ENCODE peak calls at places on chromosomes 1 and 21, in nine cellular contexts. S is H1, Z is adrenal gland, A is left ventricle myocardium inferior, W is psoas muscle, L is astrocyte, U is dorsolateral prefrontal cortex, M is breast epithelium, F is heart left ventricle. P is an unnamed sample.

GRCh38 chr1:63958556-63958955 is 184.7 kb downstream of the ROR1 start:
- DNase-seq in M (no peak), S (no peak), L (no peak), F (no peak), W (no peak), A (no peak), U (no peak), Z (no peak), P (no peak)

GRCh38 chr21:29524055-29524454 is 225.3 kb downstream of the BACH1 start:
- DNase-seq in S (no peak), M (no peak), F (no peak), L (no peak), U (no peak), W (no peak), Z (no peak), A (no peak), P (no peak)

GRCh38 chr1:116411784-116412479 is 38.9 kb downstream of the ATP1A1 start:
- DNase-seq in W (no peak), M (no peak), S (no peak), L (peak; percentile 18), Z (no peak), U (no peak), A (no peak), F (no peak), P (no peak)

GRCh38 chr1:34296059-34296458 is 119.4 kb downstream of the C1orf94 start:
- DNase-seq in Z (no peak), A (no peak), M (no peak), S (no peak), W (no peak), U (no peak), F (peak; percentile 15), L (no peak), P (no peak)

GRCh38 chr1:7644086-7644485 is 127.0 kb upstream of the VAMP3 start:
- DNase-seq in L (no peak), Z (no peak), W (no peak), U (no peak), M (no peak), F (no peak), S (no peak), A (no peak), P (no peak)

GRCh38 chr21:45352621-45353125 is 52.3 kb upstream of the COL18A1 start:
- DNase-seq in Z (no peak), W (no peak), L (no peak), U (no peak), S (no peak), M (no peak), A (no peak), F (peak; percentile 55), P (no peak)

GRCh38 chr1:202235003-202235660 is 41.5 kb downstream of the LGR6 start:
- DNase-seq in M (no peak), S (no peak), L (no peak), U (no peak), W (no peak), A (no peak), F (no peak), Z (no peak), P (no peak)

GRCh38 chr1:175708787-175709186 is 34.6 kb downstream of the TNR start:
- DNase-seq in Z (no peak), F (no peak), S (no peak), L (no peak), U (peak; percentile 23), W (no peak), A (no peak), M (no peak), P (no peak)

GRCh38 chr1:29513357-29513756 is 277.0 kb downstream of the PTPRU start:
- DNase-seq in L (peak; percentile 65), F (no peak), S (peak; percentile 43), A (peak; percentile 22), M (no peak), Z (peak; percentile 21), U (peak; percentile 64), W (peak; percentile 24), P (peak; percentile 80)

GRCh38 chr1:15684468-15685283 is 556 bp downstream of the PLEKHM2 start:
- DNase-seq in Z (peak; percentile 50), U (no peak), W (peak; percentile 59), F (peak; percentile 80), S (no peak), M (peak; percentile 56), L (no peak), A (peak; percentile 42), P (peak; percentile 36)

GRCh38 chr1:239896980-239897379 is 194.7 kb upstream of the FMN2 start:
- DNase-seq in A (no peak), M (no peak), L (no peak), Z (no peak), W (no peak), U (no peak), F (no peak), S (no peak), P (no peak)

GRCh38 chr1:219155140-219155539 is 18.5 kb upstream of the LYPLAL1 start:
- DNase-seq in U (no peak), W (no peak), M (no peak), Z (no peak), F (no peak), A (no peak), L (no peak), S (no peak), P (no peak)

GRCh38 chr1:151024540-151025146 is 11.7 kb upstream of the BNIPL start:
- DNase-seq in M (peak; percentile 61), A (peak; percentile 78), Z (peak; percentile 80), U (peak; percentile 86), S (peak; percentile 73), L (peak; percentile 39), F (peak; percentile 85), W (peak; percentile 77), P (peak; percentile 53)

DNA sequence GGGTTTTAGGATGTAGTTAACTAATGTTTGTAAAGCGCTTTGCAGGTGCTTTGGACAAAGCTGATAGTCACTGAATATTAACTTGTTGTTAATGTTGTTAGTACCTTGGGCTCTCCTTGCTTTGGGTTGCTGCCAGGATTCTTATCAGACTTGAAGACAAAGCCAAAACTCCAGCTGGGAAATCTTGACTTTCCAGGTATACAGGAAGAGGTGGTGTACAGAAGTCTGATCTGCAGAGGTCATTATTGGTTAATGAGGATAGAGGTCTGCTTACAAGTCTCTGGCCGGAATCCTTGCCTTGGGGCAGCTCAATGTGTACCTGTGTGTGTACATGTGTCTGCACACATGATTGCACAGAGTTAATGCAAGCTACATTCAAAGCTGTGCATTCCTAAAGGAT is 96.0 kb upstream of the POU3F1 start:
- DNase-seq in L (no peak), W (no peak), M (no peak), Z (no peak), U (no peak), S (no peak), F (no peak), A (no peak), P (no peak)
- H3K27ac ChIP-seq in L (no peak overlapping the region), W (no peak overlapping the region), M (no peak overlapping the region), Z (no peak overlapping the region), U (no peak overlapping the region), S (no peak overlapping the region), F (no peak overlapping the region), A (no peak overlapping the region), P (no peak overlapping the region)

DNA sequence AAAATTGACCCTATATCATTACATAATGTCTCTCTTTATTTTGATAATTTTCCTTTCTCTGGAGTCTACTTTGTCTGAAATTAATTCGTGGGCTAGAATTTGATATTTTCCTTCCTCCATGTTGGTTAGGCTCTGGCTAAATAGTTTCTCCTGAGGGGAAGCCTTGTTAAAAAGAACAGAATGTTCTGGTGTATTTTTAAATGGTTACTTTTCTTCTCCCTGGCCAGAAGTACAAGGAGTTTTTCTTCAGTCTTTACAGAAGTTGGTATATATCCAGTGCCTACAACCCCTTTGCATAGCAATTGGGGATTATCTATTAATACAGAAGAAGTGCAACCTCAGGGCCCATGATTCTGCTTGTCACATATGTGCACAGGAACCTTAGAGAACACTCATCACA is 185.6 kb upstream of the RAB4A start:
- DNase-seq in U (no peak), F (no peak), W (no peak), A (no peak), M (no peak), S (no peak), L (no peak), Z (no peak), P (no peak)
- TF ChIP-seq CTCF in U (no peak), F (no peak), W (no peak), A (no peak), M (no peak), S (no peak), L (no peak), Z (no peak), P (no peak)

DNA sequence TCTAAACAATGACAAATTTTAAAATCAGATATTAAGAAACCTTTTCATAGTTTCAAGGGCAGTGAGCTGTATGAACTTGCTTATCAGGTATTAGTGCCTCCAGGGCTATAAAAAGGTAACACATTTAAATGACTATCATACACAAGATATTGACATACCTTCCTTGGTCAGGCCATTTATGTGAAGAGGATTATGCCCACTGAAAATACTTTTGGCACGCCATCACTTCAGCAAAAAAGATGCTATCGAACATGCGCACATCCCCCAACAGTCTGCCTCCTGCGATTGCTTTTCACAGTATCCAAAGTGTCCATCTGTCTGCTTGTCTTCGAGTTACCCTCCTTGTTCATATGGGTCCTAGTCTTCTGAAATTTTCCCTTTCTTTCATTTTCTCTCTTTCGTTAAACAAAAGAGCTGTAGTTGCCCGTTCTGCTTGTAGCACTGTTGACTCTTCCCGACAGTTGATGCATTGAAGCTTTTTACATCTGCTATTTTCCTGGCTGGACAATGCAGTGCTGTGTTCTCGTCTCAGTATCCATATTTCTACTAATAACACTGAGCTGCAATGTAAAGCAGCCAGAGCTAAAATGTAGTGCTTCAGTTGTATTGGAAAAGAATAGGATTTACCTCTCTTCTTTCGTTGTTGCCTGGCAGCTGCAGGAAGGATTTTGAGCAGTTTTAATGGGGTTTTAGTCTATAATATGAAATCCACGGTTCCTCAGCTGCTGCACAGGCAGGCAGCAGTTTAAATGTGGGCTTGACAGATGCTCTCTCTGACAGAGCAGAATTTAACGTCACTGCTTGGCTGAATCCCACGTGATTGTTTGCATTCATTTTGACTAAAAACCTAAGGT is at the start of gene B3GALT2:
- DNase-seq in M (no peak), L (peak; percentile 51), W (no peak), S (no peak), U (peak; percentile 85), Z (no peak), F (no peak), A (no peak), P (peak; percentile 8)
- H3K27ac ChIP-seq in M (no peak within 1 kb of the TSS), L (peak within 1 kb of the TSS; percentile 27), W (peak within 1 kb of the TSS; percentile 17), S (no peak within 1 kb of the TSS), U (peak within 1 kb of the TSS; percentile 90), Z (peak within 1 kb of the TSS; percentile 35), F (peak within 1 kb of the TSS; percentile 74), A (peak within 1 kb of the TSS; percentile 84), P (no peak within 1 kb of the TSS)

DNA sequence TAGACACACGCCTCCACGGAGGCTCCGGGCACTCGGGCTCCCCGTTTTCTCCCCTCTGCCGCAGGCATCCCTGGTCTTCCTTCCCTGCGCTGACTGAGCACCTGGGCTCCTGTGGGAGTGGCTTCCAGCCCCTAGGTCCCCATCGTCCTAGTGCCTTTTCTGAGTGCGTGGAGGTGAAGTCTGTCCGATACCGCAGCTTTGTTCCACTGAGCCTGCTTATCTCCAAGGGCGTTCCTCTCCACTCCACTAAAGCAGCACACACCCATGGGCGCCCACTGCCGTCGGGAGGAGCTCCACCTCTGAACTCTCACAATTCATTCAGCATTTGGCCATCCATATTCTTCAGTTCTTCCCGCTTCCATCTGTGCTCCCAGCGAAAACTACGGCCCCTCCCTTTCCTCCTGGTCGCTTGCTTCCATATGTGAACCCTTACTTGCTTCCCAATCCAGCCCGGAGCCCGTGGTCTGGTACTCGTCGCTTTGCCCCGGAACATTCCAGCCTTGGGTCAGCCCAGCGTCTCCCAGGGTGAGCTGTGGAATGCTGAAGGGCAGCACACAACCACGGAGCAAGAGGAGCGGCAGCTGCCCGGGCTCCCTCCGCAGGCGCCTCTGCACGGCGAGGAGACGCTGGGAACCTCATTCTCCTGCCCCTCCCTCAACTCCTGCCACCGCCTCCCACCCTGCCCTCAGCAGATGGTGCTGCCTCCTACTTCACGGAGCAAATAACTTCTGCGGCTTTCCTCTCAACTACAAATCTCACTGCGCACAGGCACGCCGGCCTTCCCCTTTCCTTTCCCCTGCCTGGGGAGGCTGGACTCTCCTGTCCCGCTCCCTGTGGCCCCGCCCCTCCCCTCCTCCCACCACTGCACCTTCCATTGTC is 27.5 kb downstream of the ATP8B2 start:
- DNase-seq in L (peak; percentile 39), Z (peak; percentile 60), W (peak; percentile 30), S (no peak), F (peak; percentile 70), A (peak; percentile 44), U (peak; percentile 48), M (peak; percentile 57), P (no peak)
- TF ChIP-seq CTCF in L (no peak), Z (no peak), W (no peak), S (no peak), F (no peak), A (no peak), U (no peak), M (no peak), P (no peak)